ENCODE peak calls at places on chromosomes 3 and 15, in ten cellular contexts. Z, X, G, J, I, L, Q, C, U and N are unnamed samples.
A peak's percentile ranks its signal among the peaks of the same experiment; 100 is the strongest.

GRCh38 chr3:50714953-50715352 is 40.2 kb downstream of the DOCK3 start:
- DNase-seq in X (no peak), Q (no peak), G (no peak), U (no peak), C (no peak), J (peak; percentile 3), Z (no peak), L (peak; percentile 4), I (no peak), N (peak; percentile 1)

GRCh38 chr3:32246079-32246675 is 7.7 kb downstream of the CMTM8 start:
- DNase-seq in X (no peak), J (no peak), Q (no peak), U (no peak), G (no peak), Z (no peak), C (no peak), I (no peak), L (no peak), N (no peak)

GRCh38 chr15:65856821-65857455 is 12.4 kb upstream of the RAB11A start:
- DNase-seq in C (peak; percentile 59), J (peak; percentile 71), Z (peak; percentile 86), L (peak; percentile 77), G (no peak), I (peak; percentile 56), U (peak; percentile 75), Q (peak; percentile 15), X (peak; percentile 45), N (peak; percentile 60)

GRCh38 chr3:37619568-37619967 is 242.1 kb upstream of the CTDSPL start:
- DNase-seq in I (no peak), Z (no peak), J (no peak), X (no peak), L (no peak), G (no peak), Q (no peak), C (no peak), U (no peak), N (no peak)

GRCh38 chr3:69081583-69082262 is 1.6 kb upstream of the UBA3 start:
- DNase-seq in U (no peak), J (peak; percentile 56), Q (no peak), G (peak; percentile 73), X (no peak), C (no peak), L (no peak), Z (peak; percentile 57), I (no peak), N (no peak)

GRCh38 chr3:118884748-118885206 is 149.9 kb downstream of the IGSF11 start:
- DNase-seq in U (peak; percentile 60), X (peak; percentile 32), J (peak; percentile 63), I (peak; percentile 67), C (peak; percentile 23), Q (peak; percentile 80), Z (peak; percentile 87), G (peak; percentile 46), L (peak; percentile 61), N (peak; percentile 41)

GRCh38 chr3:125375950-125376679 is 990 bp upstream of the ZNF148 start:
- DNase-seq in Q (no peak), U (no peak), X (no peak), I (no peak), C (no peak), J (no peak), G (no peak), L (peak; percentile 56), Z (no peak), N (peak; percentile 69)

GRCh38 chr3:183455064-183455463 is 26.6 kb upstream of the MCF2L2 start:
- DNase-seq in J (peak; percentile 57), Q (no peak), C (no peak), L (peak; percentile 66), I (no peak), U (peak; percentile 82), G (peak; percentile 76), X (no peak), Z (no peak), N (peak; percentile 75)

GRCh38 chr3:187130346-187131066 is 8.8 kb downstream of the RPL39L start:
- DNase-seq in U (peak; percentile 87), Z (no peak), G (peak; percentile 69), C (no peak), I (no peak), X (peak; percentile 52), J (peak; percentile 83), L (peak; percentile 32), Q (no peak), N (peak; percentile 51)

GRCh38 chr15:70505971-70506887 is 257.1 kb downstream of the UACA start:
- DNase-seq in I (no peak), X (no peak), J (no peak), Q (no peak), L (no peak), Z (peak; percentile 76), C (no peak), G (no peak), U (no peak), N (no peak)

GRCh38 chr15:58409861-58410260 is 21.9 kb upstream of the LIPC start:
- DNase-seq in I (no peak), Q (no peak), G (no peak), J (no peak), L (no peak), C (no peak), U (no peak), Z (no peak), X (no peak), N (no peak)
- H3K4me3 ChIP-seq in I (no peak overlapping the region), Q (no peak overlapping the region), G (no peak overlapping the region), J (no peak overlapping the region), L (peak overlapping the region; percentile 47), C (no peak overlapping the region), U (no peak overlapping the region), Z (no peak overlapping the region), X (no peak overlapping the region), N (no peak overlapping the region)

DNA sequence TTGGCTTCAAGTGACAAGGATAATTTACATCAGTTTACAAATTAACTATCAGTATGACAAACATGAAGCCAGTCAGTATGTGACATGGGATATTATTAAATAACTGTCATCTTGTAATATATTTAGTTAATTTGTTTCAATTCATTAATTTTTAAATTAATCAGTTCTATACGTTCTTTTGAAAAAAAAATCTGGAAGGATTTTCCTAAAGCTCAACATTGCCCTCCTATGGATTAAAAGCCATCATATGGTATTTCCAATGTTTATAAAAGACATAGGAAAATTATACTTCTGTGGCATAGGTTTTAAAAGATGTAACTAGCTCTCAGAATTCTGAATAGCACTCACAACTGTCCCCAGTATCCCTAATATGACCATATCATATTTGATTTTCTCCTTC is 134.4 kb downstream of the PLOD2 start:
- DNase-seq in L (peak; percentile 10), G (no peak), U (no peak), I (no peak), J (no peak), X (no peak), Q (no peak), Z (no peak), C (no peak), N (no peak)
- TF ChIP-seq CTCF in L (no peak), G (no peak), U (no peak), I (no peak), J (no peak), X (no peak), Q (no peak), Z (peak; percentile 47), C (no peak), N (peak; percentile 17)

GRCh38 chr3:128493221-128494151 is 485 bp upstream of the GATA2 start:
- DNase-seq in Q (no peak), I (no peak), J (no peak), Z (peak; percentile 67), C (no peak), X (no peak), G (no peak), L (no peak), U (no peak), N (no peak)
- H3K4me3 ChIP-seq in Q (peak overlapping the region; percentile 26), I (no peak overlapping the region), J (no peak overlapping the region), Z (no peak overlapping the region), C (no peak overlapping the region), X (no peak overlapping the region), G (no peak overlapping the region), L (no peak overlapping the region), U (no peak overlapping the region), N (no peak overlapping the region)

DNA sequence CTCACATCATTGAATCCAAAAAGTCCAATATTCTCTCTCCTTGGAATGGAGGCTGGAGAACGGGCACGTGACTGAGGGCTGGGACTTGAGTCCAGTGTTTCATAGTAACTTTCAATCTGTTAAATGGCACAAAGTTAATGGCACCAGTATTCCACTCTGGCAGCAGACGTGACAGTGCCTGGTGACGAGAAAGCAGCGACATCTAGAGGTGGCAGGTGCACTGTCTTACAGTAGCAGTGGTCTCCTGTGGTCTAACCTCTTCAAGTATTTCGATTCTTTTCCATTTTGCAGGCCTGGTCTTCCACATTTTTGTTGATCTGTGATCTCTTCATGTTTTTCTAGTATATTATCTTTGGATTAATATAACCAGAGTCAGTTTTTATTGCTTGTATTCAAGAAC is 107.1 kb downstream of the OXSM start:
- DNase-seq in I (no peak), X (no peak), U (peak; percentile 27), J (peak; percentile 13), C (peak; percentile 51), G (peak; percentile 9), L (no peak), Q (no peak), Z (peak; percentile 86), N (no peak)
- TF ChIP-seq CTCF in I (peak; percentile 31), X (peak; percentile 87), U (peak; percentile 42), J (peak; percentile 44), C (peak; percentile 83), G (peak; percentile 47), L (peak; percentile 8), Q (no peak), Z (peak; percentile 92), N (peak; percentile 20)

GRCh38 chr3:97910931-97911351 is 61.3 kb downstream of the RIOX2 start:
- DNase-seq in U (no peak), Q (no peak), G (no peak), Z (peak; percentile 57), C (no peak), I (no peak), X (peak; percentile 5), L (no peak), J (peak; percentile 25), N (no peak)
- H3K4me3 ChIP-seq in U (no peak overlapping the region), Q (no peak overlapping the region), G (no peak overlapping the region), Z (peak overlapping the region; percentile 30), C (no peak overlapping the region), I (no peak overlapping the region), X (no peak overlapping the region), L (no peak overlapping the region), J (no peak overlapping the region), N (no peak overlapping the region)

GRCh38 chr3:7075901-7076300 is 215.0 kb downstream of the GRM7 start:
- DNase-seq in U (no peak), G (no peak), Z (no peak), J (no peak), X (no peak), C (no peak), I (no peak), Q (no peak), L (no peak), N (no peak)
- TF ChIP-seq CTCF in U (no peak), G (no peak), Z (peak; percentile 71), J (peak; percentile 4), X (peak; percentile 45), C (peak; percentile 32), I (no peak), Q (no peak), L (no peak), N (no peak)

GRCh38 chr3:43997788-43998373 is 243.8 kb upstream of the TOPAZ1 start:
- DNase-seq in L (peak; percentile 63), Q (no peak), C (no peak), U (peak; percentile 39), G (no peak), I (no peak), X (peak; percentile 29), Z (peak; percentile 73), J (no peak), N (peak; percentile 22)
- H3K4me3 ChIP-seq in L (peak overlapping the region; percentile 77), Q (peak overlapping the region; percentile 69), C (no peak overlapping the region), U (peak overlapping the region; percentile 77), G (peak overlapping the region; percentile 67), I (peak overlapping the region; percentile 55), X (peak overlapping the region; percentile 60), Z (peak overlapping the region; percentile 78), J (peak overlapping the region; percentile 64), N (peak overlapping the region; percentile 64)